ENCODE peak calls at places on chromosomes 12 and 14, in four cellular contexts. One of them, this sample, is unnamed.

GRCh38 chr12:124686001-124686884 is 118.8 kb upstream of the NCOR2 start:
- DNase-seq in neural progenitor cell: no peak
- DNase-seq in HepG2: no peak
- DNase-seq in GM23248: peak
- DNase-seq in this sample: no peak

GRCh38 chr12:69904761-69905160 is 79.7 kb downstream of the MYRFL start:
- DNase-seq in neural progenitor cell: peak
- DNase-seq in HepG2: no peak
- DNase-seq in GM23248: peak
- DNase-seq in this sample: no peak

GRCh38 chr14:81132492-81132891 is 88.3 kb downstream of the GTF2A1 start:
- DNase-seq in neural progenitor cell: no peak
- DNase-seq in HepG2: no peak
- DNase-seq in GM23248: no peak
- DNase-seq in this sample: no peak

GRCh38 chr12:52182456-52182855 is 9.4 kb downstream of the KRT80 start:
- DNase-seq in neural progenitor cell: no peak
- DNase-seq in HepG2: no peak
- DNase-seq in GM23248: no peak
- DNase-seq in this sample: no peak

GRCh38 chr14:67517083-67517482 is 16.0 kb upstream of the PLEKHH1 start:
- DNase-seq in neural progenitor cell: peak
- DNase-seq in HepG2: no peak
- DNase-seq in GM23248: peak
- DNase-seq in this sample: no peak

GRCh38 chr14:72906316-72906715 is 12.4 kb upstream of the DPF3 start:
- DNase-seq in neural progenitor cell: no peak
- DNase-seq in HepG2: no peak
- DNase-seq in GM23248: peak
- DNase-seq in this sample: no peak

GRCh38 chr14:65281991-65282908 is 130.3 kb upstream of the FUT8 start:
- DNase-seq in neural progenitor cell: peak
- DNase-seq in HepG2: no peak
- DNase-seq in GM23248: peak
- DNase-seq in this sample: peak

GRCh38 chr12:89370850-89371249 is 18.5 kb upstream of the DUSP6 start:
- DNase-seq in neural progenitor cell: no peak
- DNase-seq in HepG2: no peak
- DNase-seq in GM23248: peak
- DNase-seq in this sample: peak

GRCh38 chr12:89166525-89166934 is 185.8 kb downstream of the DUSP6 start:
- DNase-seq in neural progenitor cell: no peak
- DNase-seq in HepG2: no peak
- DNase-seq in GM23248: peak
- DNase-seq in this sample: no peak

GRCh38 chr12:96986883-96987523 is 79.9 kb downstream of the NEDD1 start:
- DNase-seq in neural progenitor cell: peak
- DNase-seq in HepG2: peak
- DNase-seq in GM23248: peak
- DNase-seq in this sample: peak

GRCh38 chr12:54993181-54993835 is 8.7 kb upstream of the TESPA1 start:
- DNase-seq in neural progenitor cell: peak
- DNase-seq in HepG2: peak
- DNase-seq in GM23248: peak
- DNase-seq in this sample: peak

GRCh38 chr14:105335735-105336476 is 21.4 kb downstream of the PACS2 start:
- DNase-seq in neural progenitor cell: no peak
- DNase-seq in HepG2: no peak
- DNase-seq in GM23248: no peak
- DNase-seq in this sample: no peak

GRCh38 chr12:43111608-43112007 is 440.4 kb downstream of the ADAMTS20 start:
- DNase-seq in neural progenitor cell: no peak
- DNase-seq in HepG2: no peak
- DNase-seq in GM23248: no peak
- DNase-seq in this sample: no peak

GRCh38 chr14:62428429-62429203 is 616.6 kb downstream of the KCNH5 start:
- DNase-seq in neural progenitor cell: no peak
- DNase-seq in HepG2: no peak
- DNase-seq in GM23248: no peak
- DNase-seq in this sample: no peak

GRCh38 chr12:53096761-53097160 is 706 bp upstream of the IGFBP6 start:
- DNase-seq in neural progenitor cell: peak
- DNase-seq in HepG2: no peak
- DNase-seq in GM23248: no peak
- DNase-seq in this sample: no peak

GRCh38 chr14:24339284-24340151 is at the start of gene RIPK3:
- DNase-seq in neural progenitor cell: peak
- DNase-seq in HepG2: no peak
- DNase-seq in GM23248: peak
- DNase-seq in this sample: no peak

GRCh38 chr12:123106640-123107359 is 44.1 kb downstream of the PITPNM2 start:
- DNase-seq in neural progenitor cell: no peak
- DNase-seq in HepG2: no peak
- DNase-seq in GM23248: no peak
- DNase-seq in this sample: peak

GRCh38 chr12:30026621-30027234 is 243.0 kb upstream of the TMTC1 start:
- DNase-seq in neural progenitor cell: no peak
- DNase-seq in HepG2: no peak
- DNase-seq in GM23248: peak
- DNase-seq in this sample: no peak

GRCh38 chr12:80709811-80710726 is 2.6 kb downstream of the MYF6 start:
- DNase-seq in neural progenitor cell: peak
- DNase-seq in HepG2: peak
- DNase-seq in GM23248: no peak
- DNase-seq in this sample: no peak

GRCh38 chr12:80925237-80925636 is 12.5 kb downstream of the LIN7A start:
- DNase-seq in neural progenitor cell: no peak
- DNase-seq in HepG2: no peak
- DNase-seq in GM23248: no peak
- DNase-seq in this sample: no peak

DNA sequence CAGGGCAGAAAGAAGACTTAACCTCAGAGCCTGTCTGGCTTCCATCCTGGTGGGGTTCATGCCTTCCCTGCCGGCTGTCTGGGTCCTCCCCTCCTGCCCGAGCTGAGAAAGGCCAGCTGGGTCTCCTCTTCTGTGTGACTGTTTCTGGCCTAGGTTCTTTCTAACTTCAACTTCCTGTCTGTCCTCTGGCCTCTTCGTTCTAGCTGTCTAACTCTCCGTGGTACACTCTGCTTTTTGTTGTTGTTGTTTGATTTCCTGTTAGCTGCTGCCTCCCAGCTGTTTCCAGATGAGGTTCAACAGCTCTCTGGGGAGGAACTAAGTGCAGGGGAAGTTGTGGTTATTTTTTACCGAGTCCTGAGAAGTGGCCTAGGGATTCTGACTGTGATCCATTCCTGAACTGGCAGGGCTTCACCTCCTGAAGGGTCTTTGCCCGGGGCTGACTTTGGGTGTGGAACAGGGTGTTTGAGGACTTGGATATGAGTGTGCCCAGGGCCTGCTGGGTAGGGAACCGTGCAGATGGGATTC is 3.2 kb downstream of the MLXIP start:
- DNase-seq in neural progenitor cell: no peak
- DNase-seq in HepG2: no peak
- DNase-seq in GM23248: peak
- DNase-seq in this sample: peak
- H2AFZ ChIP-seq in neural progenitor cell: no peak
- H2AFZ ChIP-seq in HepG2: no peak
- H2AFZ ChIP-seq in GM23248: peak
- H2AFZ ChIP-seq in this sample: no peak

GRCh38 chr12:3119192-3119744 is 42.1 kb downstream of the TSPAN9 start:
- DNase-seq in neural progenitor cell: no peak
- DNase-seq in HepG2: no peak
- DNase-seq in GM23248: no peak
- DNase-seq in this sample: no peak

GRCh38 chr12:3115078-3115477 is 37.9 kb downstream of the TSPAN9 start:
- DNase-seq in neural progenitor cell: no peak
- DNase-seq in HepG2: no peak
- DNase-seq in GM23248: no peak
- DNase-seq in this sample: no peak

GRCh38 chr12:3117628-3118027 is 40.4 kb downstream of the TSPAN9 start:
- DNase-seq in neural progenitor cell: no peak
- DNase-seq in HepG2: no peak
- DNase-seq in GM23248: peak
- DNase-seq in this sample: no peak

GRCh38 chr12:3116106-3116898 is 39.1 kb downstream of the TSPAN9 start:
- DNase-seq in neural progenitor cell: peak
- DNase-seq in HepG2: no peak
- DNase-seq in GM23248: no peak
- DNase-seq in this sample: no peak

GRCh38 chr12:3117144-3117581 is 40.0 kb downstream of the TSPAN9 start:
- DNase-seq in neural progenitor cell: no peak
- DNase-seq in HepG2: no peak
- DNase-seq in GM23248: no peak
- DNase-seq in this sample: no peak
- H3K9ac ChIP-seq in neural progenitor cell: no peak
- H3K9ac ChIP-seq in HepG2: no peak
- H3K9ac ChIP-seq in GM23248: peak
- H3K9ac ChIP-seq in this sample: no peak

GRCh38 chr12:75208851-75209781 is 523 bp downstream of the KCNC2 start:
- DNase-seq in neural progenitor cell: peak
- DNase-seq in HepG2: no peak
- DNase-seq in GM23248: peak
- DNase-seq in this sample: peak
- H2AFZ ChIP-seq in neural progenitor cell: peak
- H2AFZ ChIP-seq in HepG2: no peak
- H2AFZ ChIP-seq in GM23248: no peak
- H2AFZ ChIP-seq in this sample: no peak

GRCh38 chr14:31159682-31160296 is 47.8 kb downstream of the HECTD1 start:
- DNase-seq in neural progenitor cell: no peak
- DNase-seq in HepG2: no peak
- DNase-seq in GM23248: peak
- DNase-seq in this sample: no peak

DNA sequence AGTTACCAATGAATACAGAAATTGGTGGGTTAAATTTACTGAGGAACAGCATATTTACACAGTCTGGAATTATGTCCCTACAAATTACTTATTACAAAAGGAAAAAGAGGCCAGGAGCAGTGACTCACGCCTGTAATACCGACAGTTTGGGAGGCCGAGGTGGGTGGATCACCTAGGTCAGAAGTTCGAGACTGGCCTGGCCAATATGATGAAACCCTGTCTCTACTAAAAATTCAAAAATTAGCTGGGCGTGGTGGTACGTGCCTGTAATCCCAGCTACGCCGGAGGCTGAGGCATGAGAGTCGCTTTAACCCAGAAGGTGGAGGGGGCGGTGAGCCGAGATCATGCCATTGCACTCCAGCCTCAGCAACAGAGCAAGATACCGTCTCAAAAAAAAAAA is 52.6 kb downstream of the HECTD1 start:
- DNase-seq in neural progenitor cell: no peak
- DNase-seq in HepG2: no peak
- DNase-seq in GM23248: peak
- DNase-seq in this sample: no peak
- H3K9ac ChIP-seq in neural progenitor cell: no peak
- H3K9ac ChIP-seq in HepG2: no peak
- H3K9ac ChIP-seq in GM23248: no peak
- H3K9ac ChIP-seq in this sample: no peak

GRCh38 chr14:89858084-89858483 is 96.4 kb downstream of the EFCAB11 start:
- DNase-seq in neural progenitor cell: no peak
- DNase-seq in HepG2: no peak
- DNase-seq in GM23248: no peak
- DNase-seq in this sample: no peak
- H2AFZ ChIP-seq in neural progenitor cell: no peak
- H2AFZ ChIP-seq in HepG2: no peak
- H2AFZ ChIP-seq in GM23248: no peak
- H2AFZ ChIP-seq in this sample: no peak

GRCh38 chr12:13210022-13210539 is 13.6 kb downstream of the EMP1 start:
- DNase-seq in neural progenitor cell: peak
- DNase-seq in HepG2: no peak
- DNase-seq in GM23248: peak
- DNase-seq in this sample: no peak

GRCh38 chr12:13209279-13210021 is 12.9 kb downstream of the EMP1 start:
- DNase-seq in neural progenitor cell: no peak
- DNase-seq in HepG2: no peak
- DNase-seq in GM23248: peak
- DNase-seq in this sample: no peak

GRCh38 chr12:13206560-13206897 is 10.0 kb downstream of the EMP1 start:
- DNase-seq in neural progenitor cell: no peak
- DNase-seq in HepG2: no peak
- DNase-seq in GM23248: no peak
- DNase-seq in this sample: no peak

GRCh38 chr12:13210543-13211190 is 14.1 kb downstream of the EMP1 start:
- DNase-seq in neural progenitor cell: no peak
- DNase-seq in HepG2: no peak
- DNase-seq in GM23248: peak
- DNase-seq in this sample: no peak

DNA sequence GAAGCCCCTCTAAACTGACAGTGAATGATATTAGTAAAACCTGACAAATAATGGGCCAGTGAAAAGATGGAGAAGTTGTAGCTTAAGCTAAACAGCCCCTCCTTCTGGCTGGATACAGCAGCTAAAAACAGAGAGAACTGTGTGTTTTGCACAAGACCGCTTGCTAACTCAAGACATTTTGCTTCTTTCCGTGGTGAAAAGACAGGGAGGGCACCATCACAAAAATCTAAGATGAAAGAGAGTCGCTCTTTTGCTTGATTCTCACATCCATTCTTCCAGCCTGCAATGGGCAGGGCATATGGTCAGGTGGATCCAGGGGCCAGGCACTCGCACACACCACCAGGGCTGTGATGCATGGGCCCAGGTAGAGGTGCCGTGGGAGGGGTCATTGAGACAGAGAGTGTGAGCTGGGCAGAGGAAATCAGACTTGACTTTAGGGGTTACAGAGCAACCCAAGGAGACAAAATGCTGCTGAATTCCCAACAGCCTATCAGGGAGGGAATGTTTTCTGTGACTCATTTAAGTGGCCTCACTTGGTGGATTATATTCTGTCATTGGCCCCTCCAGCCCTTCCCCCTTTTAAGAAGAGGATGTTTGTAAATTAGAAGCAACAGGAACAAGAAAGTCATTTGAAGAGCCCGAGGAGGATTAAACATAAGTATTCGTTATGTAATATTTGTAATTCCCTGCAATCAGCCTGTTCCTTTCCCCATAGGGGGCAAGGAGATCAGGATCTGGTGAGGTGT is 12.2 kb downstream of the EMP1 start:
- DNase-seq in neural progenitor cell: peak
- DNase-seq in HepG2: no peak
- DNase-seq in GM23248: peak
- DNase-seq in this sample: no peak
- H3K9ac ChIP-seq in neural progenitor cell: no peak
- H3K9ac ChIP-seq in HepG2: no peak
- H3K9ac ChIP-seq in GM23248: peak
- H3K9ac ChIP-seq in this sample: no peak